ENCODE peak calls at places on chromosome 22, in six cellular contexts. Y is activated T-cell treated with anti-CD3 and anti-CD28 coated beads, Interleukin-2, amount 50 U/mL, for 72 hours; V is T-helper 1 cell; R is IMR-90; N is hippocampal formation; J is HEK293T. I is an unnamed sample.

GRCh38 chr22:28064941-28065340 is 145.9 kb upstream of the PITPNB start:
- DNase-seq in N (no peak), R (peak; percentile 24), V (no peak), Y (no peak), J (no peak), I (no peak)

GRCh38 chr22:43592470-43592869 is 180.7 kb downstream of the MPPED1 start:
- DNase-seq in V (no peak), R (peak; percentile 2), Y (no peak), J (peak; percentile 19), N (no peak), I (no peak)

GRCh38 chr22:50529416-50530279 is at the start of gene TYMP:
- DNase-seq in Y (peak; percentile 87), N (no peak), J (no peak), R (no peak), V (peak; percentile 78), I (no peak)

GRCh38 chr22:48365386-48365785 is 1462.3 kb downstream of the BRD1 start:
- DNase-seq in R (no peak), Y (no peak), V (no peak), J (no peak), N (no peak), I (no peak)

GRCh38 chr22:46758098-46758497 is 4.4 kb upstream of the TBC1D22A start:
- DNase-seq in J (no peak), R (no peak), V (no peak), N (no peak), Y (no peak), I (no peak)

GRCh38 chr22:22244337-22245250 is at the start of gene VPREB1:
- DNase-seq in R (no peak), Y (no peak), V (no peak), J (no peak), N (no peak), I (no peak)

GRCh38 chr22:46036558-46037408 is 59.8 kb upstream of the WNT7B start:
- DNase-seq in J (peak; percentile 49), Y (peak; percentile 63), V (peak; percentile 61), R (no peak), N (no peak), I (peak; percentile 28)

GRCh38 chr22:37533995-37534394 is 14.8 kb upstream of the CARD10 start:
- DNase-seq in Y (peak; percentile 38), V (peak; percentile 63), J (no peak), R (peak; percentile 88), N (peak; percentile 13), I (no peak)

GRCh38 chr22:48161354-48161753 is 1398.9 kb downstream of the TBC1D22A start:
- DNase-seq in V (no peak), N (no peak), R (no peak), J (no peak), Y (no peak), I (no peak)

GRCh38 chr22:26860233-26860765 is 202.9 kb downstream of the MIAT start:
- DNase-seq in R (no peak), J (no peak), V (no peak), Y (no peak), N (no peak), I (no peak)

I was measured in SK-N-DZ.